ENCODE peak calls at places on chromosomes 1 and 21, in four cellular contexts. One of them, this sample, is unnamed. For H3K36me3, the result is how much of the 10 kb centered on the place peaks cover.

GRCh38 chr1:34270181-34270580 is 93.5 kb downstream of the C1orf94 start:
- DNase-seq in Caco-2: no peak
- DNase-seq in neural progenitor cell: no peak
- DNase-seq in right atrium auricular region: no peak
- DNase-seq in this sample: no peak

GRCh38 chr1:59310527-59310926 is 13.6 kb downstream of the FGGY start:
- DNase-seq in Caco-2: no peak
- DNase-seq in neural progenitor cell: no peak
- DNase-seq in right atrium auricular region: no peak
- DNase-seq in this sample: no peak

GRCh38 chr21:46150491-46151121 is 4.8 kb downstream of the FTCD start:
- DNase-seq in Caco-2: no peak
- DNase-seq in neural progenitor cell: no peak
- DNase-seq in right atrium auricular region: no peak
- DNase-seq in this sample: peak

GRCh38 chr1:31762726-31763670 is 1.1 kb downstream of the ADGRB2 start:
- DNase-seq in Caco-2: peak
- DNase-seq in neural progenitor cell: peak
- DNase-seq in right atrium auricular region: no peak
- DNase-seq in this sample: peak

GRCh38 chr1:117860906-117861610 is 68.4 kb downstream of the GDAP2 start:
- DNase-seq in Caco-2: no peak
- DNase-seq in neural progenitor cell: no peak
- DNase-seq in right atrium auricular region: no peak
- DNase-seq in this sample: no peak

GRCh38 chr1:41955461-41956159 is 36.9 kb upstream of the HIVEP3 start:
- DNase-seq in Caco-2: no peak
- DNase-seq in neural progenitor cell: peak
- DNase-seq in right atrium auricular region: no peak
- DNase-seq in this sample: no peak

GRCh38 chr1:184870319-184870718 is 104.0 kb downstream of the NIBAN1 start:
- DNase-seq in Caco-2: no peak
- DNase-seq in neural progenitor cell: no peak
- DNase-seq in right atrium auricular region: no peak
- DNase-seq in this sample: no peak

GRCh38 chr1:194829492-194829891 is 1643.1 kb upstream of the B3GALT2 start:
- DNase-seq in Caco-2: no peak
- DNase-seq in neural progenitor cell: no peak
- DNase-seq in right atrium auricular region: no peak
- DNase-seq in this sample: no peak

GRCh38 chr1:54314691-54315455 is 91.3 kb downstream of the SSBP3 start:
- DNase-seq in Caco-2: no peak
- DNase-seq in neural progenitor cell: no peak
- DNase-seq in right atrium auricular region: no peak
- DNase-seq in this sample: no peak

GRCh38 chr1:83802450-83803152 is 196.3 kb downstream of the TTLL7 start:
- DNase-seq in Caco-2: no peak
- DNase-seq in neural progenitor cell: no peak
- DNase-seq in right atrium auricular region: no peak
- DNase-seq in this sample: no peak

GRCh38 chr1:67479146-67479891 is 49.1 kb upstream of the SERBP1 start:
- DNase-seq in Caco-2: no peak
- DNase-seq in neural progenitor cell: no peak
- DNase-seq in right atrium auricular region: no peak
- DNase-seq in this sample: no peak

GRCh38 chr1:220702733-220703704 is 12.9 kb downstream of the C1orf115 start:
- DNase-seq in Caco-2: no peak
- DNase-seq in neural progenitor cell: no peak
- DNase-seq in right atrium auricular region: no peak
- DNase-seq in this sample: no peak

GRCh38 chr1:228487336-228488106 is at the start of gene RNF187:
- DNase-seq in Caco-2: peak
- DNase-seq in neural progenitor cell: peak
- DNase-seq in right atrium auricular region: peak
- DNase-seq in this sample: no peak

GRCh38 chr1:231020139-231020601 is 19.9 kb downstream of the FAM89A start:
- DNase-seq in Caco-2: no peak
- DNase-seq in neural progenitor cell: no peak
- DNase-seq in right atrium auricular region: no peak
- DNase-seq in this sample: no peak

GRCh38 chr1:8910914-8911313 is 32.4 kb upstream of the ENO1 start:
- DNase-seq in Caco-2: no peak
- DNase-seq in neural progenitor cell: no peak
- DNase-seq in right atrium auricular region: no peak
- DNase-seq in this sample: no peak

GRCh38 chr21:42414928-42415769 is 11.4 kb downstream of the UBASH3A start:
- DNase-seq in Caco-2: no peak
- DNase-seq in neural progenitor cell: no peak
- DNase-seq in right atrium auricular region: no peak
- DNase-seq in this sample: peak

GRCh38 chr1:27111771-27112573 is 43.0 kb downstream of the SLC9A1 start:
- DNase-seq in Caco-2: peak
- DNase-seq in neural progenitor cell: no peak
- DNase-seq in right atrium auricular region: peak
- DNase-seq in this sample: peak

GRCh38 chr1:218620956-218621355 is 275.8 kb downstream of the TGFB2 start:
- DNase-seq in Caco-2: no peak
- DNase-seq in neural progenitor cell: no peak
- DNase-seq in right atrium auricular region: no peak
- DNase-seq in this sample: no peak

GRCh38 chr1:83860506-83861221 is 138.3 kb downstream of the TTLL7 start:
- DNase-seq in Caco-2: peak
- DNase-seq in neural progenitor cell: peak
- DNase-seq in right atrium auricular region: peak
- DNase-seq in this sample: peak

GRCh38 chr1:159900086-159900680 is at the start of gene CFAP45:
- DNase-seq in Caco-2: peak
- DNase-seq in neural progenitor cell: peak
- DNase-seq in right atrium auricular region: peak
- DNase-seq in this sample: no peak

GRCh38 chr21:45299026-45299863 is 11.6 kb upstream of the POFUT2 start:
- DNase-seq in Caco-2: no peak
- DNase-seq in neural progenitor cell: no peak
- DNase-seq in right atrium auricular region: peak
- DNase-seq in this sample: no peak

GRCh38 chr1:71828431-71829012 is 453.8 kb downstream of the NEGR1 start:
- DNase-seq in Caco-2: no peak
- DNase-seq in neural progenitor cell: peak
- DNase-seq in right atrium auricular region: no peak
- DNase-seq in this sample: no peak

GRCh38 chr1:91749690-91750335 is 136.1 kb downstream of the TGFBR3 start:
- DNase-seq in Caco-2: no peak
- DNase-seq in neural progenitor cell: no peak
- DNase-seq in right atrium auricular region: no peak
- DNase-seq in this sample: no peak

DNA sequence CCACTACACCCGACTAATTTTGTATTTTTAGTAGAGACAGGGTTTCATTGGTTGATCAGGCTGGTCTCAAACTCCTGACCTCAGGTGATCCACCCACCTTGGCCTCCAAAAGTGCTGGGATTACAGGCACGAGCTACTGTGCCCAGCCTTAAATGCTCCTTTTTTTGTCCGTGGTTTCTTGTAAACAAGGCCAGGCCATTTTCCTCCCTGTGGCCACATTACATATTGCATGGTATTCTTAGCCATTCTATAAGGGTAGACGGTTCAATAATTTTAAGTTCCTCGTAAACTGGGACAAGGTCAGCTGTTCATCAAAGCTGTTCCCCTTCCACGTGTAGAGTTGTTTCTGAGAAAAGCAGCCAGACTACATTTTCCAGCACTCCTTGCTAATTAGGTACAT is 10.3 kb upstream of the LUZP1 start:
- DNase-seq in Caco-2: no peak
- DNase-seq in neural progenitor cell: peak
- DNase-seq in right atrium auricular region: no peak
- DNase-seq in this sample: no peak
- TF ChIP-seq CTCF in Caco-2: peak
- TF ChIP-seq CTCF in neural progenitor cell: peak
- TF ChIP-seq CTCF in right atrium auricular region: peak
- TF ChIP-seq CTCF in this sample: no peak

DNA sequence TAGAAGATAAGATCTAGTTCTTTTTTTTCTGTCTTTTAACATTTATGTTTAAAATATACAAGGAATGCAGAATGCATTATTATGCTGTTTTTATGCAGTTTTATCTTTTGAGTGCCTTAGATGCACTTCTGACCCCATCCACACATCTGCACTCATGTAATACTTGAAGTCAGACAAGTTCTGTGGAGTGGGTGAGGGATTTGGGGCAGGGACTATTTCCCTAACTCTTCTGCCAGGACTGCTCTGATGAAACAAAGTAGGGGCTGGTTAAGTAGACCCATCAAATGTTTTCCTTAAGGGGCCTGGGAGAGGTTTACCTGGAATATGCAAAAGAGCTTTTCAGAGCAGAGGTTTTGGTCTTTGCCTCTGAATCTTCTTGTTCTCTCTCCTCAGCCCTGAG is 11.4 kb downstream of the TRNAU1AP start:
- DNase-seq in Caco-2: no peak
- DNase-seq in neural progenitor cell: no peak
- DNase-seq in right atrium auricular region: no peak
- DNase-seq in this sample: no peak
- H3K36me3 ChIP-seq in Caco-2: under half
- H3K36me3 ChIP-seq in neural progenitor cell: under half
- H3K36me3 ChIP-seq in right atrium auricular region: half or more
- H3K36me3 ChIP-seq in this sample: under half

DNA sequence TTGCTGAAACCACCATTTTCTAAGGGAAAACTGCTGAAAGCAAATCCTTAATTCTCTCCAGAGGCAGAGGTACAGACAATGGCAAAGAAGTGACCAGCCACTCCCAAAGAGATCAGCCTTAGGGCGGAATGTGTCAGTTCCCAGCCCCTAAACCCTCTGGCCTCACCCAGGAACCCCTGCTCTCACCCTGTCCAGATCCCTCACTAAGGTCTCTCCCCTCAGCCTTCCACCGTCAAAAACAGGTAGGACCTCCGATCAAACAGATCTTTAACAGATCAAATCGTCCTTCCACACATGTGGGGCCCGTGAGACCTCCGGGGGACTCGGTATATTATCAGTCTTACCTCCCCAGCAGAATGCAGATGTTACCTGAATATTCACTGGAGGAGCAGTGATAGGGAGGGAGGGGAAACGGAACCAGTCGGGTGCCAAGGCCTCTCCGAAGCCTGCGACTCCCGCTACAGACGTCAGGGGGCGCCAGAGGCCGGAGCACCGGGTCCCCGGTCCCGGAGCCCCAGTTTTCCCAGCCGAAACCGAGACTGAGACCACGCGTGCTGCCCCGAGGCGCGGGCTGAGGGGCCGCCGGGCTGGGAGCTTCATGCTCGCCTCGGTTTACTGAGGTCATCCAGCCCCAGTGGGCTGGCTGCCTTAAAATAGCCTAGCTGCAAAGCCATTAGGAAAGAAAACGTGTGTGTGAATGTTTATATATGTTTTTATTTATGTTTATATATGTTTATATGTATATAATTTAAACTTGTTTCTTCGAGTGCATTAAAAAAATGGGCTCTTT is 23.6 kb downstream of the GPA33 start:
- DNase-seq in Caco-2: peak
- DNase-seq in neural progenitor cell: peak
- DNase-seq in right atrium auricular region: peak
- DNase-seq in this sample: peak
- H3K4me3 ChIP-seq in Caco-2: peak
- H3K4me3 ChIP-seq in neural progenitor cell: peak
- H3K4me3 ChIP-seq in right atrium auricular region: no peak
- H3K4me3 ChIP-seq in this sample: no peak

GRCh38 chr1:147515046-147515869 is 26.0 kb upstream of the BCL9 start:
- DNase-seq in Caco-2: peak
- DNase-seq in neural progenitor cell: no peak
- DNase-seq in right atrium auricular region: no peak
- DNase-seq in this sample: no peak
- TF ChIP-seq CTCF in Caco-2: peak
- TF ChIP-seq CTCF in neural progenitor cell: peak
- TF ChIP-seq CTCF in right atrium auricular region: peak
- TF ChIP-seq CTCF in this sample: peak

GRCh38 chr1:16956775-16957174 is 23.6 kb downstream of the MFAP2 start:
- DNase-seq in Caco-2: no peak
- DNase-seq in neural progenitor cell: no peak
- DNase-seq in right atrium auricular region: no peak
- DNase-seq in this sample: no peak
- H3K36me3 ChIP-seq in Caco-2: under half
- H3K36me3 ChIP-seq in neural progenitor cell: under half
- H3K36me3 ChIP-seq in right atrium auricular region: under half
- H3K36me3 ChIP-seq in this sample: under half

GRCh38 chr1:81664341-81664740 is 136.4 kb upstream of the ADGRL2 start:
- DNase-seq in Caco-2: no peak
- DNase-seq in neural progenitor cell: no peak
- DNase-seq in right atrium auricular region: no peak
- DNase-seq in this sample: no peak
- H3K4me3 ChIP-seq in Caco-2: no peak
- H3K4me3 ChIP-seq in neural progenitor cell: no peak
- H3K4me3 ChIP-seq in right atrium auricular region: no peak
- H3K4me3 ChIP-seq in this sample: no peak

GRCh38 chr1:87333692-87334347 is 5.1 kb downstream of the LMO4 start:
- DNase-seq in Caco-2: no peak
- DNase-seq in neural progenitor cell: no peak
- DNase-seq in right atrium auricular region: no peak
- DNase-seq in this sample: no peak

GRCh38 chr1:87336623-87337067 is 8.0 kb downstream of the LMO4 start:
- DNase-seq in Caco-2: no peak
- DNase-seq in neural progenitor cell: peak
- DNase-seq in right atrium auricular region: no peak
- DNase-seq in this sample: no peak

GRCh38 chr1:87337606-87338005 is 8.9 kb downstream of the LMO4 start:
- DNase-seq in Caco-2: no peak
- DNase-seq in neural progenitor cell: no peak
- DNase-seq in right atrium auricular region: no peak
- DNase-seq in this sample: no peak

GRCh38 chr1:87334351-87335174 is 5.9 kb downstream of the LMO4 start:
- DNase-seq in Caco-2: no peak
- DNase-seq in neural progenitor cell: peak
- DNase-seq in right atrium auricular region: no peak
- DNase-seq in this sample: no peak

GRCh38 chr1:87335175-87335992 is 6.7 kb downstream of the LMO4 start:
- DNase-seq in Caco-2: peak
- DNase-seq in neural progenitor cell: peak
- DNase-seq in right atrium auricular region: peak
- DNase-seq in this sample: peak
- TF ChIP-seq CTCF in Caco-2: no peak
- TF ChIP-seq CTCF in neural progenitor cell: peak
- TF ChIP-seq CTCF in right atrium auricular region: peak
- TF ChIP-seq CTCF in this sample: no peak

DNA sequence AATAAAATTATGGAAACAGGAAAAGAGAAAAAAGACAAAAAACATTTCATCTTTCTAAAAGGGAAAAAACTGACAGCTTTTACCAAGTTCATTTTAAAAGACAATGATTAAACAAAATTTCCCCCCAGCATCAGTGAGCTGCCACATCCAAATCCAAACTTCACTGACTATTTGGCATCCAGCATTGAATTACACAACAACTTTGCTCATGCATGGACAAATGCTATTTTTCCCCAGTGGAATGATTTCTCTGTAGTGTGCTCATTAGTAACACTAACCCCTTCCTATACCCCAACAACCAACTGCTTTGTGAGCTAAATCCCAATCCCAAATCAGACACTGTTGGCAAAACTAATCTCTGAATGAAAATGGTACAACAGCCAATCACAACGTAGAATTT is 38.0 kb downstream of the PIK3R3 start:
- DNase-seq in Caco-2: no peak
- DNase-seq in neural progenitor cell: no peak
- DNase-seq in right atrium auricular region: no peak
- DNase-seq in this sample: no peak
- H3K36me3 ChIP-seq in Caco-2: under half
- H3K36me3 ChIP-seq in neural progenitor cell: under half
- H3K36me3 ChIP-seq in right atrium auricular region: under half
- H3K36me3 ChIP-seq in this sample: under half